ENCODE peak calls at places on chromosomes 11 and 22, in five cellular contexts. E is glutamatergic neuron; J is stimulated activated CD8-positive, alpha-beta memory T cell treated with anti-CD3 and anti-CD28 coated beads, Interleukin-4, amount 100 ng/mL, for 24 hours; K is stimulated activated CD4-positive, alpha-beta T cell treated with anti-CD3 and anti-CD28 coated beads, Interleukin-2, amount 100 ng/mL, for 48 hours; A is GM20000. H is an unnamed sample.

GRCh38 chr22:43317252-43317651 is 25.9 kb downstream of the SCUBE1 start:
- DNase-seq in E (peak; percentile 16), J (no peak), K (no peak), A (no peak), H (no peak)

GRCh38 chr11:65169164-65169641 is 830 bp upstream of the SPDYC start:
- DNase-seq in E (no peak), J (no peak), K (no peak), A (no peak), H (no peak)

GRCh38 chr22:32823024-32823730 is 21.7 kb downstream of the TIMP3 start:
- DNase-seq in E (peak; percentile 67), J (no peak), K (no peak), A (no peak), H (no peak)

GRCh38 chr11:57597461-57597892 is at the start of gene SERPING1:
- DNase-seq in E (no peak), J (no peak), K (no peak), A (no peak), H (no peak)

GRCh38 chr22:18113680-18114394 is 3.2 kb downstream of the TUBA8 start:
- DNase-seq in E (no peak), J (no peak), K (no peak), A (no peak), H (no peak)

GRCh38 chr11:125063429-125064043 is 431 bp downstream of the SLC37A2 start:
- DNase-seq in E (peak; percentile 21), J (no peak), K (no peak), A (peak; percentile 57), H (no peak)

GRCh38 chr11:66971483-66971882 is 3.6 kb upstream of the C11orf86 start:
- DNase-seq in E (no peak), J (no peak), K (no peak), A (no peak), H (no peak)

GRCh38 chr11:36427876-36428275 is 82.2 kb downstream of the TRAF6 start:
- DNase-seq in E (no peak), J (no peak), K (no peak), A (no peak), H (no peak)

GRCh38 chr11:122268601-122269130 is 152.7 kb upstream of the BLID start:
- DNase-seq in E (no peak), J (no peak), K (no peak), A (no peak), H (no peak)

GRCh38 chr11:64698427-64698826 is 24.6 kb downstream of the NRXN2 start:
- DNase-seq in E (no peak), J (no peak), K (no peak), A (no peak), H (no peak)

GRCh38 chr11:68269414-68270081 is 2.2 kb downstream of the C11orf24 start:
- DNase-seq in E (no peak), J (no peak), K (no peak), A (no peak), H (no peak)

GRCh38 chr22:23649071-23649501 is 17.0 kb upstream of the DRICH1 start:
- DNase-seq in E (no peak), J (no peak), K (no peak), A (no peak), H (no peak)

GRCh38 chr22:23020659-23021293 is 49.5 kb upstream of the GNAZ start:
- DNase-seq in E (no peak), J (no peak), K (no peak), A (no peak), H (no peak)

GRCh38 chr11:58192229-58192628 is 3.4 kb downstream of the OR9Q2 start:
- DNase-seq in E (no peak), J (no peak), K (no peak), A (no peak), H (no peak)

GRCh38 chr11:43853766-43854165 is 26.9 kb upstream of the ALKBH3 start:
- DNase-seq in E (no peak), J (no peak), K (no peak), A (no peak), H (no peak)

GRCh38 chr22:47553436-47553835 is 791.0 kb downstream of the TBC1D22A start:
- DNase-seq in E (no peak), J (no peak), K (no peak), A (no peak), H (no peak)

GRCh38 chr11:125110506-125110905 is 920 bp downstream of the TMEM218 start:
- DNase-seq in E (no peak), J (no peak), K (no peak), A (no peak), H (peak; percentile 17)

GRCh38 chr11:90286640-90287039 is 63.8 kb upstream of the CHORDC1 start:
- DNase-seq in E (no peak), J (no peak), K (no peak), A (no peak), H (no peak)

GRCh38 chr22:19969141-19969928 is 27.7 kb upstream of the TXNRD2 start:
- DNase-seq in E (no peak), J (no peak), K (no peak), A (no peak), H (no peak)

GRCh38 chr11:38305682-38306081 is 1707.6 kb upstream of the RAG2 start:
- DNase-seq in E (no peak), J (no peak), K (no peak), A (no peak), H (no peak)

GRCh38 chr11:67290801-67291200 is 1.7 kb downstream of the ANKRD13D start:
- DNase-seq in E (no peak), J (no peak), K (no peak), A (no peak), H (no peak)

GRCh38 chr11:86174101-86175046 is 70.2 kb upstream of the EED start:
- DNase-seq in E (no peak), J (no peak), K (no peak), A (no peak), H (no peak)

GRCh38 chr11:100876826-100877545 is 189.9 kb downstream of the ARHGAP42 start:
- DNase-seq in E (no peak), J (no peak), K (no peak), A (peak; percentile 10), H (no peak)

GRCh38 chr11:97965849-97966646 is 1054.7 kb upstream of the CNTN5 start:
- DNase-seq in E (no peak), J (no peak), K (no peak), A (no peak), H (no peak)

GRCh38 chr22:31128156-31128555 is 5.4 kb downstream of the INPP5J start:
- DNase-seq in E (no peak), J (no peak), K (no peak), A (no peak), H (no peak)

GRCh38 chr22:38505595-38506117 is 455 bp downstream of the DDX17 start:
- DNase-seq in E (peak; percentile 68), J (peak; percentile 41), K (peak; percentile 37), A (peak; percentile 76), H (peak; percentile 66)

GRCh38 chr11:20670932-20671403 is 1.6 kb downstream of the NELL1 start:
- DNase-seq in E (no peak), J (no peak), K (no peak), A (no peak), H (no peak)

GRCh38 chr11:86746509-86746908 is 53.8 kb upstream of the PRSS23 start:
- DNase-seq in E (no peak), J (no peak), K (no peak), A (no peak), H (no peak)

GRCh38 chr11:68150029-68150428 is 28.8 kb upstream of the CHKA start:
- DNase-seq in E (no peak), J (no peak), K (no peak), A (no peak), H (no peak)

GRCh38 chr22:38788016-38788415 is 5.9 kb downstream of the DNAL4 start:
- DNase-seq in E (no peak), J (no peak), K (no peak), A (no peak), H (no peak)

GRCh38 chr22:24303007-24303406 is 32.4 kb downstream of the SPECC1L start:
- DNase-seq in E (no peak), J (no peak), K (no peak), A (no peak), H (no peak)

GRCh38 chr11:15714641-15715399 is 600.1 kb downstream of the INSC start:
- DNase-seq in E (no peak), J (no peak), K (no peak), A (no peak), H (no peak)

GRCh38 chr11:14773755-14774154 is 118.3 kb downstream of the CYP2R1 start:
- DNase-seq in E (no peak), J (no peak), K (no peak), A (no peak), H (no peak)

GRCh38 chr11:111561801-111562325 is 21.3 kb downstream of the LAYN start:
- DNase-seq in E (no peak), J (no peak), K (no peak), A (no peak), H (no peak)

GRCh38 chr11:116773203-116774112 is 671 bp upstream of the BUD13 start:
- DNase-seq in E (no peak), J (no peak), K (no peak), A (peak; percentile 43), H (no peak)

GRCh38 chr11:95697614-95698408 is 91.8 kb downstream of the FAM76B start:
- DNase-seq in E (no peak), J (no peak), K (no peak), A (no peak), H (no peak)

H was measured in NK-92 treated with Interleukin-12 subunit alpha and Interleukin-12 subunit beta, amount 100 ng/mL, for 24 hours.